ENCODE peak calls at places on chromosome 21, in eight cellular contexts. V is HTR-8/SVneo, G is neural crest cell, R is mesothelial cell of epicardium, B is ELF-1, Y is AG08396, P is epithelial cell of esophagus, X is glomerular endothelial cell. D is an unnamed sample.

GRCh38 chr21:42341776-42342542 is 8.8 kb downstream of the TFF2 start:
- DNase-seq in V (no peak), X (no peak), G (no peak), Y (no peak), B (no peak), R (no peak), P (no peak), D (no peak)

GRCh38 chr21:42621166-42621827 is 32.1 kb upstream of the PDE9A start:
- DNase-seq in R (no peak), X (no peak), G (no peak), V (no peak), P (peak), Y (no peak), B (peak), D (no peak)

GRCh38 chr21:39445339-39446269 is at the start of gene LCA5L:
- DNase-seq in B (peak), P (peak), Y (peak), V (peak), R (peak), G (peak), X (no peak), D (peak)

GRCh38 chr21:43726686-43727570 is 8.0 kb downstream of the PDXK start:
- DNase-seq in R (no peak), G (no peak), B (no peak), V (no peak), Y (no peak), P (no peak), X (no peak), D (peak)

GRCh38 chr21:44293551-44294231 is 6.2 kb upstream of the PFKL start:
- DNase-seq in R (no peak), B (no peak), X (no peak), Y (no peak), G (no peak), V (no peak), P (no peak), D (no peak)

GRCh38 chr21:34129039-34129891 is 55.9 kb downstream of the MRPS6 start:
- DNase-seq in R (no peak), X (no peak), G (peak), P (peak), Y (peak), V (peak), B (peak), D (no peak)

GRCh38 chr21:44874240-44874496 is 678 bp upstream of the PTTG1IP start:
- DNase-seq in P (no peak), R (no peak), X (no peak), V (no peak), Y (no peak), G (no peak), B (no peak), D (no peak)

GRCh38 chr21:16218682-16219343 is 489.0 kb downstream of the USP25 start:
- DNase-seq in R (no peak), Y (no peak), G (no peak), P (no peak), X (no peak), B (no peak), V (no peak), D (no peak)

GRCh38 chr21:14989359-14989758 is 75.4 kb downstream of the NRIP1 start:
- DNase-seq in R (no peak), V (no peak), X (no peak), G (no peak), P (no peak), Y (no peak), B (no peak), D (no peak)

GRCh38 chr21:46084709-46085108 is 13.2 kb upstream of the COL6A2 start:
- DNase-seq in G (no peak), P (no peak), R (no peak), V (no peak), Y (no peak), B (no peak), X (no peak), D (no peak)

GRCh38 chr21:42636535-42636914 is 16.9 kb upstream of the PDE9A start:
- DNase-seq in B (no peak), V (peak), Y (no peak), P (peak), X (no peak), R (no peak), G (no peak), D (no peak)

GRCh38 chr21:34037446-34037845 is 35.9 kb upstream of the MRPS6 start:
- DNase-seq in X (no peak), V (peak), B (no peak), R (no peak), Y (peak), P (peak), G (no peak), D (no peak)

GRCh38 chr21:32480381-32480780 is 67.9 kb downstream of the EVA1C start:
- DNase-seq in X (no peak), B (no peak), Y (no peak), R (no peak), V (no peak), G (no peak), P (no peak), D (no peak)

GRCh38 chr21:45972716-45973474 is 8.7 kb upstream of the COL6A1 start:
- DNase-seq in X (no peak), B (peak), R (peak), V (no peak), G (no peak), Y (peak), P (no peak), D (peak)

GRCh38 chr21:45019076-45019886 is 55.1 kb upstream of the ADARB1 start:
- DNase-seq in V (no peak), X (no peak), P (peak), B (no peak), R (peak), G (no peak), Y (peak), D (no peak)

GRCh38 chr21:40618216-40618615 is 228.7 kb downstream of the DSCAM start:
- DNase-seq in P (no peak), Y (no peak), R (no peak), G (no peak), B (no peak), X (no peak), V (no peak), D (no peak)

GRCh38 chr21:46607605-46608004 is 2.7 kb upstream of the S100B start:
- DNase-seq in X (no peak), P (no peak), V (no peak), Y (no peak), R (no peak), G (no peak), B (no peak), D (no peak)

GRCh38 chr21:35819134-35819533 is 241.2 kb downstream of the SETD4 start:
- DNase-seq in B (no peak), G (no peak), X (no peak), Y (no peak), V (no peak), R (no peak), P (no peak), D (no peak)

GRCh38 chr21:42476493-42477342 is 19.3 kb downstream of the RSPH1 start:
- DNase-seq in X (no peak), B (no peak), R (no peak), G (no peak), V (no peak), Y (no peak), P (no peak), D (no peak)

GRCh38 chr21:29232601-29233541 is 65.9 kb upstream of the BACH1 start:
- DNase-seq in P (peak), B (no peak), G (no peak), V (peak), R (no peak), Y (no peak), X (no peak), D (no peak)

GRCh38 chr21:46618738-46619369 is 14.0 kb upstream of the S100B start:
- DNase-seq in Y (no peak), B (no peak), X (no peak), R (no peak), G (no peak), V (no peak), P (no peak), D (no peak)

GRCh38 chr21:39527664-39528381 is 76.1 kb downstream of the SH3BGR start:
- DNase-seq in Y (no peak), B (no peak), R (no peak), X (no peak), V (no peak), P (no peak), G (no peak), D (no peak)

GRCh38 chr21:38645282-38645681 is 147.0 kb upstream of the ERG start:
- DNase-seq in X (no peak), V (no peak), R (no peak), Y (peak), G (no peak), P (peak), B (no peak), D (no peak)

D was measured in dorsolateral prefrontal cortex.